ENCODE peak calls at places on chromosomes 2 and 18, in four cellular contexts. One of them, this sample, is unnamed.

GRCh38 chr2:207876834-207877535 is 107.3 kb upstream of the FZD5 start:
- DNase-seq in heart left ventricle: no peak
- DNase-seq in thyroid gland: no peak
- DNase-seq in ascending aorta: no peak
- DNase-seq in this sample: no peak

GRCh38 chr2:127400897-127401756 is 13.4 kb upstream of the MAP3K2 start:
- DNase-seq in heart left ventricle: no peak
- DNase-seq in thyroid gland: peak
- DNase-seq in ascending aorta: no peak
- DNase-seq in this sample: peak

GRCh38 chr2:23745726-23746105 is 181.2 kb downstream of the ATAD2B start:
- DNase-seq in heart left ventricle: peak
- DNase-seq in thyroid gland: peak
- DNase-seq in ascending aorta: no peak
- DNase-seq in this sample: peak

GRCh38 chr2:142742301-142743214 is 134.9 kb upstream of the KYNU start:
- DNase-seq in heart left ventricle: no peak
- DNase-seq in thyroid gland: no peak
- DNase-seq in ascending aorta: no peak
- DNase-seq in this sample: no peak

GRCh38 chr18:14026199-14026598 is 106.0 kb downstream of the ZNF519 start:
- DNase-seq in heart left ventricle: no peak
- DNase-seq in thyroid gland: no peak
- DNase-seq in ascending aorta: no peak
- DNase-seq in this sample: no peak

GRCh38 chr2:131641414-131642206 is 113.9 kb downstream of the CCDC74A start:
- DNase-seq in heart left ventricle: no peak
- DNase-seq in thyroid gland: no peak
- DNase-seq in ascending aorta: no peak
- DNase-seq in this sample: no peak

GRCh38 chr2:171553858-171554257 is 31.6 kb downstream of the CYBRD1 start:
- DNase-seq in heart left ventricle: no peak
- DNase-seq in thyroid gland: peak
- DNase-seq in ascending aorta: no peak
- DNase-seq in this sample: no peak

GRCh38 chr2:39530423-39530866 is 93.4 kb upstream of the MAP4K3 start:
- DNase-seq in heart left ventricle: no peak
- DNase-seq in thyroid gland: no peak
- DNase-seq in ascending aorta: no peak
- DNase-seq in this sample: no peak

GRCh38 chr18:3468066-3468705 is 18.2 kb downstream of the TGIF1 start:
- DNase-seq in heart left ventricle: no peak
- DNase-seq in thyroid gland: no peak
- DNase-seq in ascending aorta: no peak
- DNase-seq in this sample: no peak
- TF ChIP-seq CTCF in heart left ventricle: no peak
- TF ChIP-seq CTCF in thyroid gland: no peak
- TF ChIP-seq CTCF in ascending aorta: no peak
- TF ChIP-seq CTCF in this sample: no peak

GRCh38 chr2:101440127-101440738 is 34.7 kb downstream of the RFX8 start:
- DNase-seq in heart left ventricle: peak
- DNase-seq in thyroid gland: peak
- DNase-seq in ascending aorta: no peak
- DNase-seq in this sample: no peak

GRCh38 chr2:101439716-101440115 is 35.2 kb downstream of the RFX8 start:
- DNase-seq in heart left ventricle: no peak
- DNase-seq in thyroid gland: no peak
- DNase-seq in ascending aorta: no peak
- DNase-seq in this sample: no peak

GRCh38 chr2:101442042-101442666 is 32.8 kb downstream of the RFX8 start:
- DNase-seq in heart left ventricle: no peak
- DNase-seq in thyroid gland: no peak
- DNase-seq in ascending aorta: no peak
- DNase-seq in this sample: no peak

GRCh38 chr2:101446869-101447268 is 28.0 kb downstream of the RFX8 start:
- DNase-seq in heart left ventricle: no peak
- DNase-seq in thyroid gland: no peak
- DNase-seq in ascending aorta: no peak
- DNase-seq in this sample: no peak

GRCh38 chr2:101442667-101443061 is 32.2 kb downstream of the RFX8 start:
- DNase-seq in heart left ventricle: no peak
- DNase-seq in thyroid gland: no peak
- DNase-seq in ascending aorta: no peak
- DNase-seq in this sample: no peak
- TF ChIP-seq CTCF in heart left ventricle: no peak
- TF ChIP-seq CTCF in thyroid gland: no peak
- TF ChIP-seq CTCF in ascending aorta: no peak
- TF ChIP-seq CTCF in this sample: no peak

GRCh38 chr18:36428431-36429029 is 131.0 kb downstream of the FHOD3 start:
- DNase-seq in heart left ventricle: no peak
- DNase-seq in thyroid gland: no peak
- DNase-seq in ascending aorta: no peak
- DNase-seq in this sample: no peak

GRCh38 chr18:36427369-36427768 is 129.9 kb downstream of the FHOD3 start:
- DNase-seq in heart left ventricle: no peak
- DNase-seq in thyroid gland: no peak
- DNase-seq in ascending aorta: no peak
- DNase-seq in this sample: no peak

GRCh38 chr18:36420826-36421225 is 123.3 kb downstream of the FHOD3 start:
- DNase-seq in heart left ventricle: no peak
- DNase-seq in thyroid gland: no peak
- DNase-seq in ascending aorta: no peak
- DNase-seq in this sample: no peak

GRCh38 chr18:36427831-36428230 is 130.3 kb downstream of the FHOD3 start:
- DNase-seq in heart left ventricle: no peak
- DNase-seq in thyroid gland: no peak
- DNase-seq in ascending aorta: no peak
- DNase-seq in this sample: no peak

GRCh38 chr18:36424741-36425142 is 127.2 kb downstream of the FHOD3 start:
- DNase-seq in heart left ventricle: no peak
- DNase-seq in thyroid gland: no peak
- DNase-seq in ascending aorta: no peak
- DNase-seq in this sample: no peak
- TF ChIP-seq CTCF in heart left ventricle: no peak
- TF ChIP-seq CTCF in thyroid gland: no peak
- TF ChIP-seq CTCF in ascending aorta: no peak
- TF ChIP-seq CTCF in this sample: no peak

DNA sequence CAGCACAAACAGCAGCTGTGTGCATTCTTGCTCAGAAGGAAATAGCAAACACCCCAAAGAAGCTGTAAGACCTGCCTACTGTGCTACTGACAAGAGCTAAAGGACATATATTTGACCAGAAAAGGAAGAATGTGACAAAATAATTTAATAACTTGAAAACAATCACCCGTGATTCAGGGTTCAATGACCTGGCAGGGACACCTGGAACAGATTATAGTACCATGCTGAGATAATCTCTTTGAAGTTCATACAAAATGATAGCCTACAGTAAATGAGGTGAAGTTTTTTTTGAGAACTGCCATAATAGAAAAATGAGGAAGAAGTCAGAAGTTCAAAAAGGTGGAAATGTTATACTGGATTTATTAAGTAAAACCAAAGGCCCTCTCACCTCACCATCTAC is 324.8 kb upstream of the GULP1 start:
- DNase-seq in heart left ventricle: no peak
- DNase-seq in thyroid gland: no peak
- DNase-seq in ascending aorta: no peak
- DNase-seq in this sample: no peak
- TF ChIP-seq CTCF in heart left ventricle: no peak
- TF ChIP-seq CTCF in thyroid gland: no peak
- TF ChIP-seq CTCF in ascending aorta: no peak
- TF ChIP-seq CTCF in this sample: no peak

GRCh38 chr2:100818003-100818605 is 1.8 kb upstream of the NPAS2 start:
- DNase-seq in heart left ventricle: no peak
- DNase-seq in thyroid gland: no peak
- DNase-seq in ascending aorta: no peak
- DNase-seq in this sample: no peak

GRCh38 chr2:100817388-100817985 is 2.5 kb upstream of the NPAS2 start:
- DNase-seq in heart left ventricle: no peak
- DNase-seq in thyroid gland: no peak
- DNase-seq in ascending aorta: no peak
- DNase-seq in this sample: no peak

GRCh38 chr2:100820346-100821254 is 661 bp downstream of the NPAS2 start:
- DNase-seq in heart left ventricle: no peak
- DNase-seq in thyroid gland: peak
- DNase-seq in ascending aorta: no peak
- DNase-seq in this sample: no peak

GRCh38 chr2:100819365-100820345 is at the start of gene NPAS2:
- DNase-seq in heart left ventricle: peak
- DNase-seq in thyroid gland: peak
- DNase-seq in ascending aorta: no peak
- DNase-seq in this sample: peak

DNA sequence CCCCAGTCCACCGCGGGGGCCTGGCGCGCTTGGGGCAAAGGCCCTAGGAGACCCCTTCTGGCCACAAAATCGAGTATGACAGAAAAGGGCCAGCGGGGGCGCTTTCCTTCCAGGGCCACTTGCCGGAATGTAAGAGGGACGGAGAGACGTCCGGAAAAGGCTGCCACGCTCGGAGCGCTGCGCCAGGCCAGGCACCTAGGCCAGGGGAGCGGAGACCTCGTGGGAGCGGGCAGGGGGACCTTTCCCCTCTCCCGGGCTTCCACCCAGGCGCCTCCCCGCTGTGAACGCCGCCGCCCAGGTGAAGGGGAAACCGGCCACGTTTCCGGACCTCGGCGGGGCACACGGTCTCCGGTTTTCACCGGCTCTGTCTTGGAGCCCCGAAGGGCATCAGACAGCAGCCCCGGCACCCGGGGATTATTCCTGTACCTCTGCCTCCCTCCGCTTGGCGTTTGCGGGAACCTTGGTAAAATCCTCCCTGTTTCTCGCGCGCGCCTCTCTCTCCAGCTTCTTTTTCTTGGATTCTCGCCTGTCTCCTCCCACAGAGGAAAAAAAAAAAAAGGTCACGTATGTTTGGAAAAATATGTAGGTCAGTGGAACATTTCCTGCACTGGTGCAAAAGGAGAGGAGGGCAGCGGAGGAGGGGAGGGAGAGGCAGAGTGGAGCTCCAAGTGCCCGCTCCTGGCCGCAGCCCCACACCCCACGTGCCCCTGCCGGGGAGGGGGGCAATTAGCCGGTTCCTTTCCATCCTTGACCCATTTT is 1.2 kb upstream of the NPAS2 start:
- DNase-seq in heart left ventricle: peak
- DNase-seq in thyroid gland: peak
- DNase-seq in ascending aorta: peak
- DNase-seq in this sample: no peak
- TF ChIP-seq CTCF in heart left ventricle: peak
- TF ChIP-seq CTCF in thyroid gland: peak
- TF ChIP-seq CTCF in ascending aorta: peak
- TF ChIP-seq CTCF in this sample: no peak

GRCh38 chr2:70686577-70687460 is 81.2 kb downstream of the ADD2 start:
- DNase-seq in heart left ventricle: peak
- DNase-seq in thyroid gland: no peak
- DNase-seq in ascending aorta: no peak
- DNase-seq in this sample: peak
- TF ChIP-seq CTCF in heart left ventricle: no peak
- TF ChIP-seq CTCF in thyroid gland: no peak
- TF ChIP-seq CTCF in ascending aorta: no peak
- TF ChIP-seq CTCF in this sample: peak